ENCODE peak calls at places on chromosomes 13 and 19, in eight cellular contexts. B is glutamatergic neuron, D is left ventricle myocardium inferior, S is AG04450, W is fibroblast of lung, E is thoracic aorta, T is body of pancreas, M is D721Med. C is an unnamed sample.

GRCh38 chr13:109669956-109670355 is 116.4 kb downstream of the IRS2 start:
- DNase-seq in B (no peak), S (no peak), D (no peak), W (no peak), E (no peak), M (no peak), T (no peak), C (no peak)

GRCh38 chr19:47257411-47258169 is 1.3 kb downstream of the CCDC9 start:
- DNase-seq in M (no peak), W (no peak), S (no peak), B (no peak), T (no peak), E (no peak), D (no peak), C (peak)

GRCh38 chr13:60584976-60585375 is 188.0 kb downstream of the TDRD3 start:
- DNase-seq in M (no peak), E (no peak), W (no peak), B (peak), T (no peak), D (no peak), S (no peak), C (no peak)

GRCh38 chr19:28324275-28325060 is 888.5 kb downstream of the UQCRFS1 start:
- DNase-seq in M (no peak), T (no peak), W (no peak), B (no peak), D (no peak), E (no peak), S (no peak), C (no peak)

GRCh38 chr13:98930014-98930625 is 47.7 kb downstream of the DOCK9 start:
- DNase-seq in M (no peak), E (no peak), D (no peak), S (no peak), B (no peak), W (no peak), T (no peak), C (peak)

GRCh38 chr19:52234406-52234805 is 35.0 kb upstream of the ZNF766 start:
- DNase-seq in E (no peak), D (no peak), W (no peak), T (no peak), B (no peak), S (no peak), M (no peak), C (no peak)

GRCh38 chr13:81872581-81872980 is 1531.7 kb upstream of the SPRY2 start:
- DNase-seq in S (no peak), W (no peak), T (no peak), E (no peak), D (no peak), B (no peak), M (no peak), C (no peak)

GRCh38 chr13:74557870-74558269 is 423.7 kb upstream of the KLF12 start:
- DNase-seq in T (no peak), S (no peak), M (no peak), E (no peak), D (no peak), W (no peak), B (no peak), C (no peak)

GRCh38 chr19:18063463-18063862 is 23.3 kb downstream of the IL12RB1 start:
- DNase-seq in T (no peak), W (no peak), D (no peak), E (no peak), M (no peak), B (no peak), S (no peak), C (no peak)

GRCh38 chr13:102035969-102036368 is 365.9 kb downstream of the FGF14 start:
- DNase-seq in W (no peak), S (no peak), D (no peak), T (no peak), E (no peak), B (no peak), M (no peak), C (no peak)

GRCh38 chr19:56097306-56097705 is 23.8 kb downstream of the ZNF787 start:
- DNase-seq in D (peak), B (no peak), W (no peak), S (no peak), E (no peak), M (no peak), T (no peak), C (no peak)

GRCh38 chr19:8404391-8405151 is 8.5 kb upstream of the MARCHF2 start:
- DNase-seq in D (no peak), M (no peak), T (peak), E (no peak), S (no peak), B (no peak), W (no peak), C (no peak)

GRCh38 chr13:34459856-34460255 is 482.2 kb upstream of the NBEA start:
- DNase-seq in M (no peak), E (no peak), W (no peak), B (no peak), S (no peak), D (no peak), T (no peak), C (no peak)

GRCh38 chr19:6707658-6708018 is 12.8 kb downstream of the C3 start:
- DNase-seq in S (no peak), W (no peak), M (no peak), B (no peak), T (no peak), D (no peak), E (no peak), C (no peak)

GRCh38 chr19:15177269-15178116 is 23.3 kb downstream of the NOTCH3 start:
- DNase-seq in M (no peak), T (peak), S (no peak), B (peak), D (peak), E (no peak), W (peak), C (peak)

GRCh38 chr19:10007366-10007765 is 2.9 kb downstream of the COL5A3 start:
- DNase-seq in S (no peak), E (no peak), D (peak), B (no peak), M (no peak), W (no peak), T (peak), C (no peak)

GRCh38 chr13:51577690-51578089 is 6.6 kb upstream of the WDFY2 start:
- DNase-seq in T (no peak), S (no peak), M (no peak), E (no peak), B (no peak), W (no peak), D (no peak), C (no peak)

GRCh38 chr13:50393641-50394040 is 378.4 kb downstream of the KCNRG start:
- DNase-seq in W (no peak), M (no peak), S (no peak), T (no peak), D (peak), E (no peak), B (peak), C (no peak)

GRCh38 chr13:75455962-75456361 is 26.0 kb downstream of the TBC1D4 start:
- DNase-seq in E (no peak), W (no peak), S (no peak), T (no peak), M (no peak), D (no peak), B (no peak), C (no peak)

GRCh38 chr13:25329706-25330105 is 28.3 kb downstream of the NUP58 start:
- DNase-seq in B (no peak), D (no peak), T (no peak), M (no peak), W (peak), E (no peak), S (no peak), C (no peak)

GRCh38 chr13:33838567-33839131 is 20.7 kb downstream of the RFC3 start:
- DNase-seq in E (no peak), T (no peak), D (no peak), B (no peak), W (peak), M (no peak), S (no peak), C (no peak)

GRCh38 chr13:50519866-50520265 is 323.6 kb downstream of the DLEU7 start:
- DNase-seq in T (no peak), B (no peak), E (no peak), D (no peak), S (no peak), M (no peak), W (no peak), C (no peak)

GRCh38 chr19:18157465-18158063 is 4.6 kb downstream of the PIK3R2 start:
- DNase-seq in D (no peak), M (no peak), T (peak), S (no peak), E (no peak), B (peak), W (no peak), C (no peak)

GRCh38 chr19:53849237-53849676 is 18.4 kb upstream of the MYADM start:
- DNase-seq in T (no peak), E (no peak), M (no peak), W (peak), S (no peak), B (no peak), D (no peak), C (no peak)

GRCh38 chr13:87669379-87669978 is 1.7 kb upstream of the SLITRK5 start:
- DNase-seq in E (no peak), D (no peak), T (no peak), M (no peak), S (no peak), W (peak), B (no peak), C (peak)

GRCh38 chr19:33275559-33275932 is 26.8 kb downstream of the CEBPA start:
- DNase-seq in W (no peak), T (no peak), E (no peak), D (no peak), M (no peak), B (no peak), S (no peak), C (no peak)

GRCh38 chr19:35099155-35099896 is 16.3 kb upstream of the FXYD3 start:
- DNase-seq in B (no peak), E (no peak), M (no peak), W (no peak), D (no peak), T (no peak), S (no peak), C (no peak)

GRCh38 chr13:47598340-47598911 is 402.6 kb downstream of the SUCLA2 start:
- DNase-seq in B (no peak), T (no peak), D (no peak), W (peak), M (no peak), S (no peak), E (no peak), C (no peak)

GRCh38 chr19:11191273-11191755 is 6.0 kb downstream of the KANK2 start:
- DNase-seq in W (peak), B (peak), T (peak), D (peak), E (peak), S (no peak), M (no peak), C (peak)

GRCh38 chr19:5013761-5014160 is 44.8 kb downstream of the KDM4B start:
- DNase-seq in T (no peak), E (no peak), W (no peak), B (no peak), D (peak), M (no peak), S (no peak), C (no peak)

GRCh38 chr19:43820098-43820860 is 6.8 kb upstream of the ZNF283 start:
- DNase-seq in W (peak), B (peak), T (peak), M (no peak), D (peak), S (peak), E (no peak), C (peak)

GRCh38 chr13:100751826-100752225 is 77.2 kb upstream of the TMTC4 start:
- DNase-seq in S (no peak), E (no peak), T (no peak), B (peak), D (no peak), W (no peak), M (no peak), C (no peak)

GRCh38 chr19:47707135-47707925 is 5.9 kb upstream of the EHD2 start:
- DNase-seq in W (peak), B (peak), D (peak), S (no peak), T (peak), E (no peak), M (no peak), C (peak)

GRCh38 chr13:30835442-30835841 is 70.6 kb upstream of the MEDAG start:
- DNase-seq in M (no peak), S (peak), T (no peak), E (no peak), D (no peak), W (peak), B (no peak), C (no peak)

GRCh38 chr13:33953781-33954180 is 135.8 kb downstream of the RFC3 start:
- DNase-seq in D (no peak), B (no peak), E (no peak), W (no peak), M (no peak), S (no peak), T (no peak), C (no peak)

GRCh38 chr19:40560092-40560507 is 16.6 kb upstream of the SHKBP1 start:
- DNase-seq in W (no peak), T (no peak), M (no peak), E (no peak), S (no peak), D (no peak), B (no peak), C (no peak)
- TF ChIP-seq CTCF in W (no peak), T (no peak), M (no peak), E (no peak), S (no peak), D (no peak), B (no peak), C (no peak)

DNA sequence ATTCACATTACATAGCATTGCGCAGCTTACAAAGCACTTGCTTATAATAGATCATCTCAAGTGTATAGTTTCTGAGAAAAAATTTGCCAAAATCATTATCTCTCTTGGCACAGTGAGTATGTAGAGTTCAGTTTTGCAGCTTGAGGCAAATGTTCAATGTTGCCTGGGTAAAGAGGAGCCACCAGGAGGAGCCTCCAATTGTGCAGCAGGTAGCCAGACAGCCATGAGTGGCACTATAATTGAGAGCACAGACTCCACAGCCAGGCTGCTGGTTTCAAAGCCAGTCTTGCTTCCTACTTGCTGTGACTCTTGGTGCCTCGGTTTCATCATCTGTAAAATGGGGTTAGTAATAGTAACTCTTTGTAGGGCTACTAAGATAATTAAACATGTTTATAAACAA is 24.0 kb upstream of the OLFM4 start:
- DNase-seq in E (no peak), M (no peak), S (no peak), D (no peak), T (no peak), W (no peak), B (no peak), C (no peak)
- TF ChIP-seq CTCF in E (no peak), M (peak), S (no peak), D (no peak), T (no peak), W (no peak), B (no peak), C (no peak)

DNA sequence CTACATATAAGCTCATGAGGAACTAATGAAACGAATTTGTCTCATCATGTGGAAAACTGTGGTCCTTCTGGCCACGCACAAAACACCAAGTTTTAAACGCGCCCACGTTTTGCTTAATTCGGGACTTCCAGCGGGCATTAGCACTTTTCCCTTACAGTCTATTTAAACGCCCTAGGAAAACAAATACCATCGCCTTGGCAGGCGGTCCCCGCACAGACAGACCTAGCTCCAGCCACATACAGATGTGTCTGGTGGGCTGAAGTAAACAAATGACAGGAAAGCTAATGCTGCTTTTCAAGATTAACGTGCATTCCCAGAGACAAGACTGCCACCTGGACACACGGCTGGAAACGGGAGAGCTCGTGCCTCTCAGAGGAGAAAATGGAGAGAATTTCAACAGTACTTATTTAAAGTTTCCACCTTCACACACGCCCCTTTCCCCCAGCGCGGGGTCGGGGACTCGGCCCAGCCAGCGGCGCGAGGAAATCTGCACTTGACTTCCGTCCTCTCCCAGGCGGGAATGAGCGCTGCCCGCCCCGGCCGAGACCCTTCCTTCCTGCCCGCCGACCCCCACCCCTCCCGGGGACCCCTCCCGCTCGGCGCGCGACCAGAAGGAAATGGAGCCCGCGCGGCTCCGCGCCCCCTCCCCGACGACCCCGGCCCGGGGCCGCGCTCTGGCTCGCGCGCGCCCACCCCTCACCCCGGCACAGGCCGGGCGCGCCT is 929 bp downstream of the USP12 start:
- DNase-seq in M (no peak), E (no peak), S (no peak), T (peak), W (no peak), D (peak), B (peak), C (peak)
- TF ChIP-seq CTCF in M (no peak), E (no peak), S (no peak), T (no peak), W (no peak), D (no peak), B (no peak), C (no peak)

DNA sequence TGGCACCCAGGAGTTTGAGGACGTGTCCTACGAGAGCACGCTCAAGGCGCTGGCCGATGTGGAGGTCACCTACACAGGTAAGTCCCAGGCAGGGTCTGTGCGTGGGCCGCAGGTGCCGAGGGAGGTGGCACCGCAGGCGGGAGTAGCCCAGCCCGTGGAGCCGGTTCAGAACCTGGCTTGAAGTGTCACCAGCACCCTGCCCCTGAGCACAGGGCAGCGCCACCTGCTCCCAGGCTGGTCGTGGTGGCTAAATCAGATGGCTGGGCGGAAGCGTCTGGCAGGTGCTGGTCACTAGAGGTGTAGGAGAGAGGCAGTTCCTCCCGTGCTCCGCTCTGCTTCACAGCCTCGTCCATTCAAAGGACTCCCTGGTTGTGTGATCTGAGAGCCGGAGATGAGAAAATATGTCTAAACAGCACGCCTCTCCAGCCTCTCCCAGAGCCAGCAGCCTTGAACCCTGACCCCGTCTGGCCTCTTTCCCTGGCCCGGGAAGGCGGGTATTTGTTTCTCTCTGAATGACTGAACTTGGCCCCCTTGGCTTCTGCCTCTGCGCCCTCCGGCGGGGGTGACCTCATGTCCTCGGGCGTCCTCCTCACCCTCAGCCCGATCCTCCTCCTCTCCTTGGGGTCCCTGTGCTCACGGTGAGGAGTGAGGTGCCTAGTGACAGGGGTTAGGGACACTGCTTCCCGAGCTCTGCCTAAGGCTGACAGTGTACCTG is 5.4 kb downstream of the THOP1 start:
- DNase-seq in E (no peak), B (no peak), W (no peak), S (no peak), M (no peak), D (no peak), T (no peak), C (no peak)
- TF ChIP-seq CTCF in E (no peak), B (no peak), W (no peak), S (no peak), M (no peak), D (no peak), T (no peak), C (no peak)

GRCh38 chr19:590750-591098 is 1.0 kb downstream of the HCN2 start:
- DNase-seq in D (no peak), E (no peak), M (no peak), S (no peak), T (no peak), B (no peak), W (no peak), C (no peak)

GRCh38 chr19:590396-590745 is 690 bp downstream of the HCN2 start:
- DNase-seq in W (peak), E (no peak), M (no peak), T (no peak), B (no peak), D (no peak), S (no peak), C (peak)

GRCh38 chr19:589693-590395 is at the start of gene HCN2:
- DNase-seq in S (no peak), T (no peak), M (no peak), W (no peak), D (no peak), B (no peak), E (no peak), C (no peak)

GRCh38 chr19:588758-589692 is 656 bp upstream of the HCN2 start:
- DNase-seq in S (no peak), E (no peak), T (no peak), M (no peak), D (no peak), B (no peak), W (no peak), C (peak)

GRCh38 chr19:588093-588742 is 1.5 kb upstream of the HCN2 start:
- DNase-seq in D (peak), S (no peak), M (peak), W (peak), T (peak), B (peak), E (no peak), C (peak)
- TF ChIP-seq CTCF in D (peak), S (peak), M (peak), W (peak), T (no peak), B (peak), E (no peak), C (peak)

GRCh38 chr13:77779461-77780272 is 82.2 kb downstream of the SLAIN1 start:
- DNase-seq in S (peak), W (peak), B (no peak), T (peak), M (no peak), D (no peak), E (no peak), C (peak)
- TF ChIP-seq CTCF in S (peak), W (peak), B (peak), T (no peak), M (peak), D (peak), E (peak), C (peak)

GRCh38 chr13:40129467-40129866 is 474.0 kb downstream of the COG6 start:
- DNase-seq in W (no peak), M (no peak), T (no peak), D (no peak), S (no peak), B (no peak), E (no peak), C (no peak)

GRCh38 chr13:40127476-40127875 is 472.0 kb downstream of the COG6 start:
- DNase-seq in D (no peak), W (no peak), T (no peak), S (no peak), M (no peak), B (no peak), E (no peak), C (no peak)

GRCh38 chr13:40126301-40127085 is 471.0 kb downstream of the COG6 start:
- DNase-seq in E (no peak), W (no peak), D (no peak), S (no peak), M (no peak), B (no peak), T (no peak), C (no peak)

GRCh38 chr13:40125336-40125735 is 469.9 kb downstream of the COG6 start:
- DNase-seq in S (no peak), M (no peak), D (no peak), B (no peak), T (no peak), W (no peak), E (no peak), C (no peak)

GRCh38 chr13:40127925-40128324 is 472.5 kb downstream of the COG6 start:
- DNase-seq in B (no peak), S (no peak), W (no peak), E (no peak), T (no peak), M (no peak), D (no peak), C (no peak)
- TF ChIP-seq CTCF in B (no peak), S (no peak), W (no peak), E (no peak), T (no peak), M (no peak), D (no peak), C (no peak)

C was measured in activated CD8-positive, alpha-beta T cell treated with anti-CD3 and anti-CD28 coated beads for 36 hours.